ENCODE peak calls at places on chromosomes 2 and 18, in five cellular contexts. P is brain microvascular endothelial cell, V is kidney, K is astrocyte of the cerebellum, Z is right atrium auricular region. D is an unnamed sample.

GRCh38 chr18:57497372-57498294 is 62.5 kb downstream of the ONECUT2 start:
- DNase-seq in P (no peak), V (no peak), K (no peak), Z (no peak), D (no peak)

GRCh38 chr2:23518481-23519333 is 133.7 kb downstream of the KLHL29 start:
- DNase-seq in P (no peak), V (no peak), K (no peak), Z (no peak), D (no peak)

GRCh38 chr2:221006084-221006483 is 566.0 kb downstream of the EPHA4 start:
- DNase-seq in P (no peak), V (no peak), K (no peak), Z (no peak), D (no peak)

GRCh38 chr2:17416891-17417391 is 101.3 kb downstream of the RAD51AP2 start:
- DNase-seq in P (peak), V (peak), K (peak), Z (no peak), D (no peak)

GRCh38 chr2:155266579-155266978 is 568.1 kb downstream of the KCNJ3 start:
- DNase-seq in P (no peak), V (no peak), K (no peak), Z (no peak), D (no peak)

GRCh38 chr2:31401580-31401979 is 13.0 kb downstream of the XDH start:
- DNase-seq in P (peak), V (no peak), K (peak), Z (no peak), D (peak)

GRCh38 chr18:45107425-45107824 is 426.7 kb downstream of the SETBP1 start:
- DNase-seq in P (peak), V (no peak), K (no peak), Z (no peak), D (no peak)

GRCh38 chr2:10863837-10864236 is 47.9 kb upstream of the KCNF1 start:
- DNase-seq in P (no peak), V (no peak), K (no peak), Z (no peak), D (no peak)

GRCh38 chr2:3986530-3987258 is 283.3 kb downstream of the DCDC2C start:
- DNase-seq in P (no peak), V (no peak), K (no peak), Z (no peak), D (no peak)

GRCh38 chr2:61658841-61659780 is 121.0 kb upstream of the XPO1 start:
- DNase-seq in P (peak), V (no peak), K (peak), Z (no peak), D (no peak)

GRCh38 chr18:11323359-11323819 is 174.0 kb upstream of the PIEZO2 start:
- DNase-seq in P (peak), V (no peak), K (peak), Z (no peak), D (peak)

GRCh38 chr2:118221952-118222594 is 133.8 kb downstream of the INSIG2 start:
- DNase-seq in P (peak), V (no peak), K (peak), Z (no peak), D (peak)

GRCh38 chr18:48567388-48567787 is 28.6 kb downstream of the CTIF start:
- DNase-seq in P (no peak), V (no peak), K (no peak), Z (no peak), D (no peak)

GRCh38 chr2:212665948-212666347 is 127.3 kb upstream of the ERBB4 start:
- DNase-seq in P (no peak), V (no peak), K (no peak), Z (no peak), D (no peak)

GRCh38 chr2:158024288-158024898 is 77.3 kb upstream of the UPP2 start:
- DNase-seq in P (peak), V (no peak), K (peak), Z (no peak), D (no peak)

GRCh38 chr18:23365602-23366001 is 87.5 kb upstream of the RIOK3 start:
- DNase-seq in P (peak), V (no peak), K (no peak), Z (peak), D (no peak)

GRCh38 chr2:238242731-238243495 is 3.1 kb upstream of the HES6 start:
- DNase-seq in P (no peak), V (no peak), K (no peak), Z (no peak), D (no peak)

GRCh38 chr2:50513724-50514123 is 518.2 kb downstream of the NRXN1 start:
- DNase-seq in P (no peak), V (no peak), K (no peak), Z (no peak), D (no peak)
- TF ChIP-seq CTCF in P (peak), V (no peak), K (no peak), Z (no peak), D (no peak)

GRCh38 chr2:216526939-216527338 is 28.3 kb downstream of the RPL37A start:
- DNase-seq in P (no peak), V (no peak), K (no peak), Z (no peak), D (no peak)

GRCh38 chr2:216520156-216520555 is 21.5 kb downstream of the RPL37A start:
- DNase-seq in P (peak), V (no peak), K (peak), Z (no peak), D (no peak)

GRCh38 chr2:216525972-216526371 is 27.3 kb downstream of the RPL37A start:
- DNase-seq in P (no peak), V (no peak), K (no peak), Z (no peak), D (no peak)

GRCh38 chr2:216519154-216519762 is 20.6 kb downstream of the RPL37A start:
- DNase-seq in P (peak), V (no peak), K (peak), Z (peak), D (no peak)

DNA sequence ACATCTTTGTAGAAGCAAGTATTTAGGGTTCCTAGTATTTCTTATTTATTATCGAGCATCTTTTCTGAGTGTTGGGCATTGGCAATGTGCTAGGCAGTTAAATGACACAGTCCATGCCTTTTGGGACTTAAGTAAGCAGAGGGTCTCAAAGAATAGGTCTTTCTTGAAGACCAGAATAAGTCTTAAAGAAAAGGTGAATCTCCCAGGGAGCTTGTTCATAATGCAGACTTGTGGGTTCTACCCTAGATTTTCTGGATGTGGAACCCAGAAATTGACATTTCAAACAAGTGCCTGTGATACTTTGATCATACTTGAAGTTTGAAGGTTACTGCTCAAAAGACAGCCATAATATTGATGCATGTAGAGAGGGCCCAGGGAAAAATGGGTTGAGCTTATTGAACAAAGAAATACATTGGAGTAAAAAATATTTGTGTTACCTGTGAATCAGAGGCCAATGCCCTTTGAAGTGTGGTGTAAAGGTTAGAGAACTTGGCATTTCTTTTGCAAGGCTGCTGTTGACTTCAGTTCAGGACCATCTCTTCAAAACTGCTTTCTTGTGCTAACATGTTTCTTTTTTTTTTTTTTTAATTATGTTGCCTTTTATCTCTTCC is 24.4 kb downstream of the RPL37A start:
- DNase-seq in P (no peak), V (no peak), K (no peak), Z (no peak), D (no peak)
- H3K4me3 ChIP-seq in P (no peak), V (no peak), K (no peak), Z (no peak), D (no peak)

GRCh38 chr18:5106730-5107129 is 90.3 kb downstream of the AKAIN1 start:
- DNase-seq in P (no peak), V (no peak), K (no peak), Z (no peak), D (no peak)
- TF ChIP-seq CTCF in P (no peak), V (no peak), K (no peak), Z (no peak), D (no peak)

GRCh38 chr2:235864311-235864710 is 303.9 kb downstream of the GBX2 start:
- DNase-seq in P (no peak), V (no peak), K (no peak), Z (no peak), D (no peak)
- H3K4me3 ChIP-seq in P (peak), V (no peak), K (no peak), Z (no peak), D (no peak)

GRCh38 chr2:199602271-199602895 is 144.6 kb upstream of the SATB2 start:
- DNase-seq in P (no peak), V (no peak), K (no peak), Z (no peak), D (no peak)

GRCh38 chr2:199594443-199594842 is 136.7 kb upstream of the SATB2 start:
- DNase-seq in P (no peak), V (no peak), K (no peak), Z (no peak), D (no peak)

DNA sequence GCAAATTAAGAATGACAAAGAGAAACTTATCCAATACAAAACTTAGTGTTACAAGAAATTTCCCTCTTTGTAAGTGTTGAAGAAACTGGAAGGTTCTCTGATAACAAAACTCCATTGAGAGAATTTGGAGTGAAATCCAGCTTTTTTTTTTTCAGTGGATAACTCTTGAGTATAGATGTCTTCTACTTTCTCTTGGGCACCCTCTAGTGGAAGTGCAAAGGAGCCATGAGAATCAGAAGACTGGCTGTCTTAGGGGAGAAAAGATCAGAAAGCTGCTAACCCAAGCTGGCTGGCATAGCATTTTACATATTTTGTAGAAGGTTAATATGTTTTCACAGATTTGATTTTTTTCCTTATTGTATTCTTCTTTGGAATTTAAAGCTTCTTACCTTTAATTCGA is 138.8 kb upstream of the SATB2 start:
- DNase-seq in P (peak), V (no peak), K (no peak), Z (no peak), D (no peak)
- TF ChIP-seq CTCF in P (peak), V (no peak), K (peak), Z (no peak), D (peak)

DNA sequence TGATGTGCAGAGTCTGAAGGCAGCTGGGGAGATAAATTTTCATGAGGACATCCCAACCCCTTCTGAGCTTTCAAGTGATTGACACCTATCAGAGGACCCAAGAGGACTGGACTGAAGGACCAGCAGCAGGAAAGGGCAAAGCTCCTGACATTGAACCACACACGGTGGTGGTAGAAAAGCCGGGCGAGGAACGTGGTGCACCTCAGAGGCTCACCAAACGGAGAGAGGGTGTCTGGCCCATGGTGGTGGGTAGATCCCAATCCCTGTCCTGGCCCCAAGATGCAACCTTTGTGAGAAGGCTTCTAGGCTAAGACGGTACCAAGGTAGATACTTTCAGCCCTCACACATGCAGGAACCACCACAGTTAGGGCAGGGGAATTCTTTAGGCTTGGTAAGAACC is 52.1 kb downstream of the FRZB start:
- DNase-seq in P (no peak), V (no peak), K (no peak), Z (no peak), D (no peak)
- H3K4me3 ChIP-seq in P (no peak), V (no peak), K (no peak), Z (no peak), D (no peak)

GRCh38 chr2:173753441-173753840 is 211.7 kb downstream of the SP3 start:
- DNase-seq in P (no peak), V (no peak), K (no peak), Z (no peak), D (no peak)
- TF ChIP-seq CTCF in P (no peak), V (no peak), K (no peak), Z (no peak), D (no peak)

GRCh38 chr2:19543271-19544019 is 185.0 kb upstream of the OSR1 start:
- DNase-seq in P (no peak), V (no peak), K (no peak), Z (no peak), D (no peak)
- H3K4me3 ChIP-seq in P (no peak), V (no peak), K (no peak), Z (no peak), D (no peak)

D was measured in BJ.